ENCODE peak calls at places on chromosomes 7 and 10, in seven cellular contexts. E is spleen; R is stomach; D is heart left ventricle; Y is lung; W is CD8-positive, alpha-beta T cell; P is endodermal cell. J is an unnamed sample. For H3K9me3, the result is how much of the 10 kb centered on the place peaks cover.

GRCh38 chr10:119090026-119090808 is 9.6 kb upstream of the EIF3A start:
- DNase-seq in E (no peak), R (peak), D (no peak), Y (no peak), W (peak), P (no peak), J (no peak)

GRCh38 chr10:25766213-25766612 is 167.8 kb upstream of the MYO3A start:
- DNase-seq in E (no peak), R (no peak), D (no peak), Y (no peak), W (no peak), P (no peak), J (no peak)

GRCh38 chr7:19106308-19107141 is 10.9 kb downstream of the TWIST1 start:
- DNase-seq in E (peak), R (no peak), D (no peak), Y (no peak), W (no peak), P (peak), J (no peak)

GRCh38 chr7:148661471-148661870 is 37.2 kb upstream of the CUL1 start:
- DNase-seq in E (no peak), R (no peak), D (no peak), Y (no peak), W (no peak), P (no peak), J (no peak)

GRCh38 chr7:80097756-80098155 is 36.9 kb upstream of the GNAI1 start:
- DNase-seq in E (no peak), R (no peak), D (no peak), Y (no peak), W (no peak), P (no peak), J (no peak)

GRCh38 chr7:92768501-92769360 is 67.6 kb downstream of the CDK6 start:
- DNase-seq in E (no peak), R (no peak), D (no peak), Y (no peak), W (no peak), P (no peak), J (no peak)

GRCh38 chr7:44215531-44215930 is 14.8 kb downstream of the YKT6 start:
- DNase-seq in E (peak), R (no peak), D (no peak), Y (no peak), W (no peak), P (no peak), J (no peak)

GRCh38 chr7:139426258-139427028 is 57.0 kb downstream of the KLRG2 start:
- DNase-seq in E (no peak), R (no peak), D (no peak), Y (no peak), W (no peak), P (no peak), J (no peak)

GRCh38 chr10:79072041-79072441 is 3.3 kb downstream of the ZMIZ1 start:
- DNase-seq in E (no peak), R (no peak), D (no peak), Y (no peak), W (no peak), P (no peak), J (no peak)

GRCh38 chr10:118503192-118503591 is 92.3 kb downstream of the PRLHR start:
- DNase-seq in E (no peak), R (no peak), D (no peak), Y (no peak), W (no peak), P (no peak), J (no peak)

GRCh38 chr7:98250789-98251188 is 1.2 kb downstream of the TECPR1 start:
- DNase-seq in E (no peak), R (no peak), D (no peak), Y (no peak), W (peak), P (no peak), J (peak)

GRCh38 chr10:33594475-33594874 is 260.0 kb upstream of the NRP1 start:
- DNase-seq in E (no peak), R (no peak), D (no peak), Y (no peak), W (no peak), P (no peak), J (no peak)

GRCh38 chr7:22611758-22612079 is 111.7 kb upstream of the STEAP1B start:
- DNase-seq in E (no peak), R (no peak), D (no peak), Y (no peak), W (no peak), P (no peak), J (no peak)

GRCh38 chr10:35355971-35356724 is 19.8 kb downstream of the CCNY start:
- DNase-seq in E (no peak), R (no peak), D (no peak), Y (no peak), W (no peak), P (no peak), J (no peak)

GRCh38 chr10:44935201-44935960 is 24.2 kb upstream of the RASSF4 start:
- DNase-seq in E (peak), R (no peak), D (peak), Y (no peak), W (no peak), P (no peak), J (no peak)

GRCh38 chr7:4164556-4164955 is 517.5 kb upstream of the FOXK1 start:
- DNase-seq in E (peak), R (no peak), D (no peak), Y (no peak), W (no peak), P (peak), J (no peak)

GRCh38 chr10:77493851-77494788 is 143.5 kb downstream of the KCNMA1 start:
- DNase-seq in E (no peak), R (no peak), D (no peak), Y (no peak), W (no peak), P (peak), J (no peak)

GRCh38 chr10:97509120-97509670 is 10.5 kb downstream of the UBTD1 start:
- DNase-seq in E (peak), R (no peak), D (no peak), Y (no peak), W (no peak), P (no peak), J (no peak)

GRCh38 chr10:133261726-133262325 is 14.8 kb downstream of the ADAM8 start:
- DNase-seq in E (peak), R (peak), D (peak), Y (peak), W (peak), P (peak), J (peak)

GRCh38 chr10:71094712-71095390 is 117.5 kb upstream of the UNC5B start:
- DNase-seq in E (no peak), R (no peak), D (no peak), Y (no peak), W (no peak), P (no peak), J (no peak)

GRCh38 chr10:69087600-69088470 is at the start of gene SRGN:
- DNase-seq in E (peak), R (peak), D (peak), Y (peak), W (peak), P (no peak), J (peak)

GRCh38 chr10:124002391-124003069 is 90.9 kb downstream of the CHST15 start:
- DNase-seq in E (peak), R (no peak), D (no peak), Y (no peak), W (no peak), P (no peak), J (no peak)

GRCh38 chr10:13414855-13415254 is 66.8 kb upstream of the SEPHS1 start:
- DNase-seq in E (no peak), R (peak), D (no peak), Y (no peak), W (no peak), P (peak), J (no peak)

GRCh38 chr7:88350118-88350517 is 43.4 kb upstream of the STEAP4 start:
- DNase-seq in E (no peak), R (no peak), D (no peak), Y (no peak), W (no peak), P (no peak), J (no peak)

GRCh38 chr7:103851357-103851756 is 138.1 kb downstream of the RELN start:
- DNase-seq in E (no peak), R (no peak), D (no peak), Y (no peak), W (no peak), P (peak), J (no peak)

GRCh38 chr7:155587486-155587885 is 41.1 kb upstream of the CNPY1 start:
- DNase-seq in E (peak), R (no peak), D (no peak), Y (no peak), W (no peak), P (peak), J (no peak)

GRCh38 chr10:6226216-6226615 is 23.5 kb downstream of the PFKFB3 start:
- DNase-seq in E (no peak), R (no peak), D (no peak), Y (no peak), W (no peak), P (no peak), J (no peak)

GRCh38 chr7:114759347-114760062 is 162.4 kb upstream of the MDFIC start:
- DNase-seq in E (no peak), R (no peak), D (no peak), Y (no peak), W (no peak), P (no peak), J (no peak)

GRCh38 chr10:91974960-91975359 is 51.4 kb downstream of the BTAF1 start:
- DNase-seq in E (no peak), R (no peak), D (no peak), Y (no peak), W (no peak), P (no peak), J (no peak)

GRCh38 chr10:44033008-44033407 is 351.9 kb downstream of the CXCL12 start:
- DNase-seq in E (no peak), R (no peak), D (no peak), Y (no peak), W (no peak), P (no peak), J (no peak)

GRCh38 chr7:22732556-22733126 is 5.6 kb downstream of the IL6 start:
- DNase-seq in E (no peak), R (no peak), D (no peak), Y (no peak), W (no peak), P (no peak), J (no peak)

GRCh38 chr7:94431203-94431602 is 36.5 kb downstream of the COL1A2 start:
- DNase-seq in E (no peak), R (no peak), D (no peak), Y (no peak), W (no peak), P (no peak), J (no peak)

GRCh38 chr10:110268931-110269640 is 35.6 kb downstream of the SMNDC1 start:
- DNase-seq in E (no peak), R (no peak), D (no peak), Y (no peak), W (no peak), P (no peak), J (no peak)

GRCh38 chr10:43952760-43953159 is 304.1 kb upstream of the ZNF32 start:
- DNase-seq in E (no peak), R (no peak), D (no peak), Y (peak), W (no peak), P (peak), J (no peak)

GRCh38 chr10:1311707-1312106 is 255.5 kb downstream of the WDR37 start:
- DNase-seq in E (no peak), R (no peak), D (no peak), Y (no peak), W (no peak), P (no peak), J (no peak)

GRCh38 chr7:100803398-100804161 is 23.7 kb downstream of the EPHB4 start:
- DNase-seq in E (peak), R (peak), D (peak), Y (peak), W (peak), P (peak), J (no peak)

GRCh38 chr10:17412323-17412722 is 42.1 kb downstream of the ST8SIA6 start:
- DNase-seq in E (no peak), R (no peak), D (no peak), Y (no peak), W (no peak), P (peak), J (no peak)

GRCh38 chr10:74231375-74231774 is 80.4 kb downstream of the ADK start:
- DNase-seq in E (no peak), R (no peak), D (no peak), Y (no peak), W (no peak), P (no peak), J (no peak)

GRCh38 chr10:74238031-74238431 is 87.0 kb downstream of the ADK start:
- DNase-seq in E (no peak), R (peak), D (no peak), Y (peak), W (no peak), P (no peak), J (no peak)

GRCh38 chr10:74233281-74233680 is 82.3 kb downstream of the ADK start:
- DNase-seq in E (no peak), R (no peak), D (no peak), Y (no peak), W (no peak), P (no peak), J (no peak)

GRCh38 chr10:74234569-74234968 is 83.5 kb downstream of the ADK start:
- DNase-seq in E (no peak), R (no peak), D (no peak), Y (no peak), W (no peak), P (no peak), J (no peak)
- TF ChIP-seq CTCF in E (peak), R (no peak), D (peak), Y (no peak), W (peak), P (peak), J (peak)

GRCh38 chr7:20784311-20785210 is 2.1 kb downstream of the SP8 start:
- DNase-seq in E (no peak), R (no peak), D (no peak), Y (no peak), W (no peak), P (peak), J (no peak)

GRCh38 chr7:20783131-20783715 is 3.5 kb downstream of the SP8 start:
- DNase-seq in E (no peak), R (no peak), D (no peak), Y (no peak), W (no peak), P (peak), J (no peak)

GRCh38 chr7:20785211-20786048 is 1.3 kb downstream of the SP8 start:
- DNase-seq in E (no peak), R (peak), D (no peak), Y (no peak), W (no peak), P (peak), J (no peak)

GRCh38 chr7:20786049-20786412 is 655 bp downstream of the SP8 start:
- DNase-seq in E (no peak), R (no peak), D (no peak), Y (no peak), W (no peak), P (no peak), J (no peak)

GRCh38 chr7:20783716-20784310 is 2.9 kb downstream of the SP8 start:
- DNase-seq in E (no peak), R (no peak), D (no peak), Y (no peak), W (no peak), P (peak), J (no peak)
- H3K27ac ChIP-seq in E (no peak), R (no peak), D (no peak), Y (no peak), W (no peak), P (no peak), J (no peak)

GRCh38 chr10:131675104-131675503 is 225.7 kb upstream of the PPP2R2D start:
- DNase-seq in E (no peak), R (no peak), D (no peak), Y (no peak), W (no peak), P (no peak), J (no peak)
- H3K9me3 ChIP-seq in E (under half), R (under half), D (under half), Y (under half), W (under half), P (under half), J (under half)

DNA sequence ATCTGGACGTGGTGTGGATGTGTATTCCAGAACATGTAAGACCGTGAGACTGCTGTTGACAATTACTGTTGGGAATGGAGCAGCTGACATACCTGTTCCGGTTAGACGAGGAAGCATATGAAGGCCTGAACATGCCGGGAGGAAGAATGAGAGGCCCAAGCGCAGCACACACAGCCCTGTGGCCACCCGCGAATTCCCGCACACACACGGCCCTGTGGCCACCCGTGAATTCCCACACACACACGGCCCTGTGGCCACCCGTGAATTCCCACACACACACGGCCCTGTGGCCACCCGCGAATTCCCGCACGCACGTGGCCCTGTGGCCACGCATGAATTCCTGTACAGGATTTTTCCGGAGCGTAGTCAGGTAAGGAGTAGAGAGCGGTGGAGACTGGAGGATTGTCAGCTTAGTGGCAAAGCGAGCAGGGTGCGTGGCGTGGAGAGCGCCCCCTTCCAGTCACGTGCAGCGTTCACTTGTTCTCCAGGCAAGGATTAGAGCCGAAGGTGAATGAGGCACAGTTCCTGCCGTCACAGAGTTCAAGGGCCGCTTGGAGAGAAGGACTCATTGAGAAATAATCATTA is 9.5 kb upstream of the SUN1 start:
- DNase-seq in E (no peak), R (no peak), D (no peak), Y (no peak), W (no peak), P (peak), J (no peak)
- TF ChIP-seq CTCF in E (no peak), R (no peak), D (no peak), Y (no peak), W (no peak), P (peak), J (no peak)

DNA sequence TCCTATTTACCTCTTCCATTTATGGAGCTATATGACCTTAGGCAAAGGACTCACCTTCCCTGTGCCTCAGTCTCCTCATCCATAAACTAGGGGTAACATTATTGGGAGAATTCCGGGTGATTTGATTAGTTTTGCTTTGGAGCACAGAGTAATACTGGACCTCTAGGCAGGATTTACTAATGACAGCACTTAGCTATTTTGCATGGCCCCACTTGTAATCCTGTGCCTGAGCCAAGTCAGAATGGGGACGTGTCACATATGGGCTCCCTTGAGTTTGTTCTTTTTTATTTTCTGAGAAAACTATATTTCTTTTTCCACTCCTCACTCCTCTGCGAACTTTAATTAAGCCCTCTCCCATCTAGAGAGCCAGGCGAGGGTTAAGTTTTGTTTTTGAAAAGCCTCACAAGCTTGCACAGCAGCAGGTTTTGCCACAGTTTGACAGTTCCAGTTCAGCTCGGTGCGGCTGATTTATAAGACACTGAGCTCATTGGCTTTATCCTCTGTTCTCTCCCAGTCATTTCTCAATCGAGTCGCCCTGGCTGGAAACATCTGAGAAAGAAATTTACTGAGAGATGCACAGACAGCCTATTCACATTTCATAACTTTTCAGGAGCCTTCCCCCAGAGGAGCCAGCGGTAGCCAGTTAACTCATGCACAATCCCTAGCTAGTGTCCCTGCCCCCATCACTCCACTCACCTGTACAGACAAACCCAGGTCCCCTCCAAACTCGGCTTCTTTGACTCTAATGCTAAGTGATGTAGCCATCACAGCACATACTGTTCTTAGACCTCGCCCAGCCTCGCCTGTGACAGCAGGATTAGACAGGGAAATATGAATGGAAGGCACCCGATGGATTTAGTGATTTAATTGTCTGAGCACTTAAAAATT is 441.9 kb upstream of the NPVF start:
- DNase-seq in E (no peak), R (no peak), D (peak), Y (peak), W (no peak), P (no peak), J (no peak)
- H3K27ac ChIP-seq in E (no peak), R (peak), D (peak), Y (no peak), W (no peak), P (no peak), J (no peak)

GRCh38 chr7:64555046-64555445 is 7.8 kb downstream of the ZNF680 start:
- DNase-seq in E (no peak), R (no peak), D (no peak), Y (no peak), W (no peak), P (no peak), J (no peak)
- H3K9me3 ChIP-seq in E (under half), R (under half), D (under half), Y (under half), W (under half), P (under half), J (under half)

DNA sequence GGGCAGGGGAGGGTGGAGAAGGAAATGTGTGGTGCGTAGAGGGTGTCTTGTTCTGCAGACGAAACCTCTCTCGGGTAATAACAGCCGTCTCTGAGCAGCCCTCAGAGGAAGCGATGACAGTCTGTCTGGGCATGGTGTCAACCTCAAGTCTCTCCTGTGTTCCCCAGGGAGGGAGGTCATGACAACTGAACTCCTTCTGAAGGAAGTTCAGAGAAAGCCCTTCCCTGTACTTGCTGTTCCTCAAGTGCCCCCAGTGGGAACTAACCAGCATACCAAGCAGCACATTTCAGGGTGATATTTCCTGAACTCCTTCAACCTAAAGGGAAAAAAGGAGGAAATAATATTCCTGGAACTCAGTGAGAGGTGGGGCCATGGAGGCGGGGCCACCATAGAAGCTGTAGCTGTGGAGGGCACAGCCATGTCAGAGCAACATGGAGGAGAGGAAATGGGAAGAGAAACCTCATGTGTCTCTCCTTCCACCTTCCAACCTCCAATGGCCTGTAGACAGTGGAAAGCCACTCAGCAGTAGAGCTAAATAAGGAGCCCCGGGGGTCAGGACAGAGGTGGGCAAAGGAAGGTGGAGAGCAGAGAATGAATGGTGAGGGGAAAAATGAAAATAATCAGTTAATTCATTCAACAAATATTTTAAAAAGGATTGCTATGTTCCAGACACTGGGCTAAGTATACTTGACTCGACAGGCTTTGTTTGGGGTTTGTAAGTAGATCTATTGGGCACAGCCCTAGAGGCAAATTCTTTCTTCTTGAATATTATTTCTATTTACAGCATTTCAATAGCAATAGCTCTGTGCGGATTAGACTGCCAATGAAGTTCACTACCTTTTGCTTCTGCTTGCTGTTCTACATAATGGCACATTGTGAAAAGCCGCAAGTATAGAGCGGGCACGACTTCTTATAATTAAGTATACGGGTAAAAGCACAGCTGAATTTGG is 61.0 kb upstream of the AOAH start:
- DNase-seq in E (peak), R (peak), D (peak), Y (peak), W (peak), P (no peak), J (peak)
- TF ChIP-seq CTCF in E (no peak), R (no peak), D (no peak), Y (no peak), W (no peak), P (no peak), J (no peak)